ENCODE peak calls at places on chromosomes 4 and X, in ten cellular contexts. One of them, this sample, is unnamed.
A peak's percentile ranks its signal among the peaks of the same experiment; 100 is the strongest.

GRCh38 chr4:2241003-2241402 is 918 bp downstream of the HAUS3 start:
- DNase-seq in NCI-H1694: no peak
- DNase-seq in brain microvascular endothelial cell: no peak
- DNase-seq in activated CD4-positive, alpha-beta T cell treated with anti-CD3 and anti-CD28 coated beads, Interleukin-2, amount 50 U/mL, for 1 hour: no peak
- DNase-seq in stromal cell of bone marrow: no peak
- DNase-seq in kidney epithelial cell: no peak
- DNase-seq in ascending aorta: no peak
- DNase-seq in Karpas-422: no peak
- DNase-seq in progenitor cell of endocrine pancreas: no peak
- DNase-seq in MCF 10A: no peak
- DNase-seq in this sample: no peak

GRCh38 chr4:68346461-68346860 is 3.4 kb downstream of the YTHDC1 start:
- DNase-seq in NCI-H1694: no peak
- DNase-seq in brain microvascular endothelial cell: no peak
- DNase-seq in activated CD4-positive, alpha-beta T cell treated with anti-CD3 and anti-CD28 coated beads, Interleukin-2, amount 50 U/mL, for 1 hour: no peak
- DNase-seq in stromal cell of bone marrow: no peak
- DNase-seq in kidney epithelial cell: no peak
- DNase-seq in ascending aorta: no peak
- DNase-seq in Karpas-422: no peak
- DNase-seq in progenitor cell of endocrine pancreas: no peak
- DNase-seq in MCF 10A: peak; percentile 80
- DNase-seq in this sample: no peak

GRCh38 chrX:11792461-11793421 is 34.7 kb downstream of the MSL3 start:
- DNase-seq in NCI-H1694: no peak
- DNase-seq in brain microvascular endothelial cell: no peak
- DNase-seq in activated CD4-positive, alpha-beta T cell treated with anti-CD3 and anti-CD28 coated beads, Interleukin-2, amount 50 U/mL, for 1 hour: peak; percentile 51
- DNase-seq in stromal cell of bone marrow: no peak
- DNase-seq in kidney epithelial cell: no peak
- DNase-seq in ascending aorta: no peak
- DNase-seq in Karpas-422: peak; percentile 52
- DNase-seq in progenitor cell of endocrine pancreas: no peak
- DNase-seq in MCF 10A: no peak
- DNase-seq in this sample: no peak

GRCh38 chrX:87808576-87809243 is 291.1 kb downstream of the KLHL4 start:
- DNase-seq in NCI-H1694: no peak
- DNase-seq in brain microvascular endothelial cell: no peak
- DNase-seq in activated CD4-positive, alpha-beta T cell treated with anti-CD3 and anti-CD28 coated beads, Interleukin-2, amount 50 U/mL, for 1 hour: no peak
- DNase-seq in stromal cell of bone marrow: no peak
- DNase-seq in kidney epithelial cell: no peak
- DNase-seq in ascending aorta: no peak
- DNase-seq in Karpas-422: no peak
- DNase-seq in progenitor cell of endocrine pancreas: no peak
- DNase-seq in MCF 10A: no peak
- DNase-seq in this sample: no peak

GRCh38 chr4:142883433-142883832 is 37.3 kb upstream of the INPP4B start:
- DNase-seq in NCI-H1694: no peak
- DNase-seq in brain microvascular endothelial cell: no peak
- DNase-seq in activated CD4-positive, alpha-beta T cell treated with anti-CD3 and anti-CD28 coated beads, Interleukin-2, amount 50 U/mL, for 1 hour: no peak
- DNase-seq in stromal cell of bone marrow: no peak
- DNase-seq in kidney epithelial cell: no peak
- DNase-seq in ascending aorta: no peak
- DNase-seq in Karpas-422: peak; percentile 65
- DNase-seq in progenitor cell of endocrine pancreas: no peak
- DNase-seq in MCF 10A: peak; percentile 26
- DNase-seq in this sample: no peak

GRCh38 chr4:183256343-183256742 is 63.7 kb downstream of the CLDN22 start:
- DNase-seq in NCI-H1694: no peak
- DNase-seq in brain microvascular endothelial cell: no peak
- DNase-seq in activated CD4-positive, alpha-beta T cell treated with anti-CD3 and anti-CD28 coated beads, Interleukin-2, amount 50 U/mL, for 1 hour: no peak
- DNase-seq in stromal cell of bone marrow: no peak
- DNase-seq in kidney epithelial cell: no peak
- DNase-seq in ascending aorta: no peak
- DNase-seq in Karpas-422: no peak
- DNase-seq in progenitor cell of endocrine pancreas: no peak
- DNase-seq in MCF 10A: no peak
- DNase-seq in this sample: no peak

GRCh38 chr4:6200011-6200921 is at the start of gene JAKMIP1:
- DNase-seq in NCI-H1694: peak; percentile 33
- DNase-seq in brain microvascular endothelial cell: peak; percentile 54
- DNase-seq in activated CD4-positive, alpha-beta T cell treated with anti-CD3 and anti-CD28 coated beads, Interleukin-2, amount 50 U/mL, for 1 hour: peak; percentile 83
- DNase-seq in stromal cell of bone marrow: no peak
- DNase-seq in kidney epithelial cell: no peak
- DNase-seq in ascending aorta: no peak
- DNase-seq in Karpas-422: no peak
- DNase-seq in progenitor cell of endocrine pancreas: peak; percentile 93
- DNase-seq in MCF 10A: no peak
- DNase-seq in this sample: peak; percentile 3

GRCh38 chr4:147969573-147969972 is 237.7 kb downstream of the ARHGAP10 start:
- DNase-seq in NCI-H1694: no peak
- DNase-seq in brain microvascular endothelial cell: no peak
- DNase-seq in activated CD4-positive, alpha-beta T cell treated with anti-CD3 and anti-CD28 coated beads, Interleukin-2, amount 50 U/mL, for 1 hour: no peak
- DNase-seq in stromal cell of bone marrow: no peak
- DNase-seq in kidney epithelial cell: no peak
- DNase-seq in ascending aorta: no peak
- DNase-seq in Karpas-422: no peak
- DNase-seq in progenitor cell of endocrine pancreas: no peak
- DNase-seq in MCF 10A: no peak
- DNase-seq in this sample: no peak

GRCh38 chrX:3962511-3963350 is 249.3 kb upstream of the PRKX start:
- DNase-seq in NCI-H1694: peak; percentile 14
- DNase-seq in brain microvascular endothelial cell: peak; percentile 5
- DNase-seq in activated CD4-positive, alpha-beta T cell treated with anti-CD3 and anti-CD28 coated beads, Interleukin-2, amount 50 U/mL, for 1 hour: no peak
- DNase-seq in stromal cell of bone marrow: peak; percentile 1
- DNase-seq in kidney epithelial cell: no peak
- DNase-seq in ascending aorta: no peak
- DNase-seq in Karpas-422: peak; percentile 81
- DNase-seq in progenitor cell of endocrine pancreas: peak; percentile 27
- DNase-seq in MCF 10A: peak; percentile 46
- DNase-seq in this sample: no peak

GRCh38 chr4:108427946-108428345 is 192.4 kb upstream of the RPL34 start:
- DNase-seq in NCI-H1694: no peak
- DNase-seq in brain microvascular endothelial cell: no peak
- DNase-seq in activated CD4-positive, alpha-beta T cell treated with anti-CD3 and anti-CD28 coated beads, Interleukin-2, amount 50 U/mL, for 1 hour: no peak
- DNase-seq in stromal cell of bone marrow: no peak
- DNase-seq in kidney epithelial cell: no peak
- DNase-seq in ascending aorta: no peak
- DNase-seq in Karpas-422: no peak
- DNase-seq in progenitor cell of endocrine pancreas: no peak
- DNase-seq in MCF 10A: no peak
- DNase-seq in this sample: no peak